ENCODE peak calls at places on chromosomes 2 and 18, in six cellular contexts. One of them, this sample, is unnamed.

GRCh38 chr2:76212305-76212985 is 501.7 kb upstream of the GCFC2 start:
- DNase-seq in IMR-90: no peak
- DNase-seq in mesendoderm: no peak
- DNase-seq in neuronal stem cell: no peak
- DNase-seq in H1: no peak
- DNase-seq in mesenchymal stem cell: no peak
- DNase-seq in this sample: no peak

GRCh38 chr2:18311413-18311812 is 249.0 kb downstream of the RDH14 start:
- DNase-seq in IMR-90: peak
- DNase-seq in mesendoderm: no peak
- DNase-seq in neuronal stem cell: no peak
- DNase-seq in H1: no peak
- DNase-seq in mesenchymal stem cell: peak
- DNase-seq in this sample: no peak

GRCh38 chr2:134371041-134371440 is 117.2 kb downstream of the MGAT5 start:
- DNase-seq in IMR-90: no peak
- DNase-seq in mesendoderm: no peak
- DNase-seq in neuronal stem cell: no peak
- DNase-seq in H1: no peak
- DNase-seq in mesenchymal stem cell: no peak
- DNase-seq in this sample: no peak

GRCh38 chr2:176669398-176670174 is 400.3 kb downstream of the MTX2 start:
- DNase-seq in IMR-90: no peak
- DNase-seq in mesendoderm: no peak
- DNase-seq in neuronal stem cell: no peak
- DNase-seq in H1: no peak
- DNase-seq in mesenchymal stem cell: no peak
- DNase-seq in this sample: no peak

GRCh38 chr2:29638641-29639040 is 282.7 kb downstream of the ALK start:
- DNase-seq in IMR-90: no peak
- DNase-seq in mesendoderm: no peak
- DNase-seq in neuronal stem cell: no peak
- DNase-seq in H1: no peak
- DNase-seq in mesenchymal stem cell: no peak
- DNase-seq in this sample: no peak

GRCh38 chr2:216426938-216427337 is 14.7 kb downstream of the SMARCAL1 start:
- DNase-seq in IMR-90: peak
- DNase-seq in mesendoderm: peak
- DNase-seq in neuronal stem cell: no peak
- DNase-seq in H1: no peak
- DNase-seq in mesenchymal stem cell: peak
- DNase-seq in this sample: no peak

GRCh38 chr2:30235859-30236535 is 4.7 kb downstream of the LBH start:
- DNase-seq in IMR-90: no peak
- DNase-seq in mesendoderm: no peak
- DNase-seq in neuronal stem cell: no peak
- DNase-seq in H1: no peak
- DNase-seq in mesenchymal stem cell: no peak
- DNase-seq in this sample: peak

GRCh38 chr18:741931-742512 is 29.6 kb upstream of the ENOSF1 start:
- DNase-seq in IMR-90: peak
- DNase-seq in mesendoderm: peak
- DNase-seq in neuronal stem cell: no peak
- DNase-seq in H1: no peak
- DNase-seq in mesenchymal stem cell: peak
- DNase-seq in this sample: no peak

GRCh38 chr2:43609304-43609883 is 13.6 kb upstream of the THADA start:
- DNase-seq in IMR-90: peak
- DNase-seq in mesendoderm: peak
- DNase-seq in neuronal stem cell: peak
- DNase-seq in H1: no peak
- DNase-seq in mesenchymal stem cell: peak
- DNase-seq in this sample: peak

GRCh38 chr2:43890855-43891254 is 52.1 kb downstream of the ABCG8 start:
- DNase-seq in IMR-90: peak
- DNase-seq in mesendoderm: no peak
- DNase-seq in neuronal stem cell: no peak
- DNase-seq in H1: no peak
- DNase-seq in mesenchymal stem cell: peak
- DNase-seq in this sample: no peak

GRCh38 chr2:65214361-65214760 is 13.3 kb upstream of the ACTR2 start:
- DNase-seq in IMR-90: no peak
- DNase-seq in mesendoderm: no peak
- DNase-seq in neuronal stem cell: no peak
- DNase-seq in H1: no peak
- DNase-seq in mesenchymal stem cell: no peak
- DNase-seq in this sample: no peak

GRCh38 chr18:72613589-72613988 is 69.4 kb upstream of the CBLN2 start:
- DNase-seq in IMR-90: no peak
- DNase-seq in mesendoderm: no peak
- DNase-seq in neuronal stem cell: no peak
- DNase-seq in H1: no peak
- DNase-seq in mesenchymal stem cell: no peak
- DNase-seq in this sample: no peak

GRCh38 chr2:222976521-222977076 is 75.4 kb upstream of the KCNE4 start:
- DNase-seq in IMR-90: no peak
- DNase-seq in mesendoderm: no peak
- DNase-seq in neuronal stem cell: no peak
- DNase-seq in H1: no peak
- DNase-seq in mesenchymal stem cell: no peak
- DNase-seq in this sample: no peak

GRCh38 chr2:241081643-241082337 is 20.3 kb downstream of the MTERF4 start:
- DNase-seq in IMR-90: no peak
- DNase-seq in mesendoderm: no peak
- DNase-seq in neuronal stem cell: no peak
- DNase-seq in H1: no peak
- DNase-seq in mesenchymal stem cell: no peak
- DNase-seq in this sample: no peak

GRCh38 chr18:63775166-63775730 is at the start of gene SERPINB7:
- DNase-seq in IMR-90: peak
- DNase-seq in mesendoderm: no peak
- DNase-seq in neuronal stem cell: no peak
- DNase-seq in H1: no peak
- DNase-seq in mesenchymal stem cell: peak
- DNase-seq in this sample: no peak

GRCh38 chr2:184187421-184187971 is 410.8 kb upstream of the ZNF804A start:
- DNase-seq in IMR-90: no peak
- DNase-seq in mesendoderm: no peak
- DNase-seq in neuronal stem cell: no peak
- DNase-seq in H1: no peak
- DNase-seq in mesenchymal stem cell: no peak
- DNase-seq in this sample: no peak

GRCh38 chr2:202152104-202152771 is 79.2 kb downstream of the KIAA2012 start:
- DNase-seq in IMR-90: peak
- DNase-seq in mesendoderm: no peak
- DNase-seq in neuronal stem cell: no peak
- DNase-seq in H1: no peak
- DNase-seq in mesenchymal stem cell: no peak
- DNase-seq in this sample: no peak

GRCh38 chr2:36322108-36322507 is 33.5 kb upstream of the CRIM1 start:
- DNase-seq in IMR-90: peak
- DNase-seq in mesendoderm: peak
- DNase-seq in neuronal stem cell: no peak
- DNase-seq in H1: no peak
- DNase-seq in mesenchymal stem cell: peak
- DNase-seq in this sample: peak

GRCh38 chr2:224382973-224383555 is 18.8 kb downstream of the FAM124B start:
- DNase-seq in IMR-90: no peak
- DNase-seq in mesendoderm: no peak
- DNase-seq in neuronal stem cell: no peak
- DNase-seq in H1: no peak
- DNase-seq in mesenchymal stem cell: no peak
- DNase-seq in this sample: no peak

GRCh38 chr18:73691118-73691517 is 456.5 kb downstream of the FBXO15 start:
- DNase-seq in IMR-90: peak
- DNase-seq in mesendoderm: peak
- DNase-seq in neuronal stem cell: no peak
- DNase-seq in H1: no peak
- DNase-seq in mesenchymal stem cell: peak
- DNase-seq in this sample: no peak

GRCh38 chr2:9771481-9772017 is 71.7 kb upstream of the TAF1B start:
- DNase-seq in IMR-90: peak
- DNase-seq in mesendoderm: no peak
- DNase-seq in neuronal stem cell: no peak
- DNase-seq in H1: no peak
- DNase-seq in mesenchymal stem cell: peak
- DNase-seq in this sample: no peak

GRCh38 chr2:89833116-89833779 is 1141.8 kb downstream of the RPIA start:
- DNase-seq in IMR-90: peak
- DNase-seq in mesendoderm: peak
- DNase-seq in neuronal stem cell: no peak
- DNase-seq in H1: no peak
- DNase-seq in mesenchymal stem cell: peak
- DNase-seq in this sample: no peak

GRCh38 chr2:101114268-101114783 is 36.9 kb downstream of the TBC1D8 start:
- DNase-seq in IMR-90: no peak
- DNase-seq in mesendoderm: no peak
- DNase-seq in neuronal stem cell: no peak
- DNase-seq in H1: no peak
- DNase-seq in mesenchymal stem cell: no peak
- DNase-seq in this sample: no peak

GRCh38 chr2:101113441-101114267 is 37.5 kb downstream of the TBC1D8 start:
- DNase-seq in IMR-90: peak
- DNase-seq in mesendoderm: peak
- DNase-seq in neuronal stem cell: no peak
- DNase-seq in H1: peak
- DNase-seq in mesenchymal stem cell: peak
- DNase-seq in this sample: peak

GRCh38 chr2:101111262-101111838 is 39.8 kb downstream of the TBC1D8 start:
- DNase-seq in IMR-90: no peak
- DNase-seq in mesendoderm: no peak
- DNase-seq in neuronal stem cell: no peak
- DNase-seq in H1: no peak
- DNase-seq in mesenchymal stem cell: no peak
- DNase-seq in this sample: no peak

GRCh38 chr2:101111917-101112771 is 39.0 kb downstream of the TBC1D8 start:
- DNase-seq in IMR-90: peak
- DNase-seq in mesendoderm: no peak
- DNase-seq in neuronal stem cell: no peak
- DNase-seq in H1: no peak
- DNase-seq in mesenchymal stem cell: peak
- DNase-seq in this sample: no peak

GRCh38 chr2:101112772-101113157 is 38.4 kb downstream of the TBC1D8 start:
- DNase-seq in IMR-90: no peak
- DNase-seq in mesendoderm: no peak
- DNase-seq in neuronal stem cell: no peak
- DNase-seq in H1: no peak
- DNase-seq in mesenchymal stem cell: no peak
- DNase-seq in this sample: no peak
- H2BK5ac ChIP-seq in IMR-90: no peak
- H2BK5ac ChIP-seq in mesendoderm: no peak
- H2BK5ac ChIP-seq in neuronal stem cell: no peak
- H2BK5ac ChIP-seq in H1: peak
- H2BK5ac ChIP-seq in mesenchymal stem cell: no peak
- H2BK5ac ChIP-seq in this sample: no peak

DNA sequence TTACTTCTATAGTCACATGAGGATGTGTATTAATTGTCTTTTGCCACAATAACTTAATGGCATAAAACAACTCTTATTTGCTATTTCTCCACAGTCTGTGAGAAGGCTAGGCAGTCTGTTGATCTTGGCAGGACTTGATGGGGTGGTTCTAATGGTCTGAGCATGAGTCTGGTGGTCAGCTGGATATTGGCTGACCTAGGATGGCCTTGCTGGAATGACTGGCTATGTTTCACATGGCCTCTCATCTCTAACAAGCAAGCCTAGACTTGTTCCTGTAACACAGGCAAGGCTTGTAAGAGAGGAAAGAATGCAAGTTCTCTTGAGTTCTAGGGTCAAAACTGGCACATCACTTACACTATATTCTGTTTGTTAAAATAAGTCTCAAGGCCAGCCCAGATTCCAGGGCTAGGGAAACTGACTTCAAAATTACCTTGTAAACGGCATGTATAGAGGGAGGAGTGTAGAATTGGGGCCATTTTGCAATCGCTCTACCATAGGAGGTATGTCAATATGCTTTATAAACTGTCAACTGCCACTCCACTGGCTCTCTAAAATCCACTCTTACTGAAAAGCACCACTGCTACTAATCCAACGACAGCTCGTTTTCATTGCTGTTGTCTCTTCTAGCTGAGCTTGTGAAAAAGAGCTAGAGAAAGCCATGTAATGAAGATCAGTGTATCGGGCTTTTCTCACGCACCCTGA is 325.0 kb upstream of the PKDCC start:
- DNase-seq in IMR-90: peak
- DNase-seq in mesendoderm: no peak
- DNase-seq in neuronal stem cell: no peak
- DNase-seq in H1: no peak
- DNase-seq in mesenchymal stem cell: no peak
- DNase-seq in this sample: no peak
- H2BK120ac ChIP-seq in IMR-90: no peak
- H2BK120ac ChIP-seq in mesendoderm: peak
- H2BK120ac ChIP-seq in neuronal stem cell: no peak
- H2BK120ac ChIP-seq in H1: no peak
- H2BK120ac ChIP-seq in mesenchymal stem cell: no peak
- H2BK120ac ChIP-seq in this sample: no peak

DNA sequence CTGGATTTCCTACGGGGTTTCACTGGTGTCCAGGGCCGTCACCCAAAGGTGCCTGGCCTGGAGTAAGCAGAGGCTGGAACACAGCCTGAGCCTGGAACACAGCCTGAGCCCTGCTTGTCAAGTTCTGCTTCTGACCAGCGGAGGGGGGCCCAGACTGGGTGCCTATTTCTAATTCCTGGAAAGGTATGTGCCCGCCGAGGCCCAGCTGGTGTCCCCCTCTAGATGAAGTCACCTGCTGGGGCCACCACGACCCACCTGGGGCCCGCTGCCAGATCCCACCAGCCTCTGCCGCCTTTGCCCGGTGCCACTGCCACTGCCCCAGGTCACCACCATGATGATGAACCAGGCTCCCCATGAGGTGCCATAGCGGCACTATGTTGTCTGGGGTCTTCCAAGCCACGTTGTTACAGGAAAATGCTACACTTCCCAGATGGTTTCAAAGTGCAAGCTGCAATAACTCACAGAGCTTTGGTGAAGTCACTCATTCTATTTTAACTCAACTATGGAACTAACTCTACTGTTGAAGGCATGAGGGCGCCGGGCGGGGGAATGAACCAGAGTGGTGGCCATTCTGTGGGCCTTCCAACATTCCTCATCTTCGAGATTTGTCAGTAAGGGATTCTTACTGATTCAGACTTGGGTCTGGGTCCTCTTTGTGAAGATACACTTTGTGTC is 40.9 kb upstream of the LAPTM4A start:
- DNase-seq in IMR-90: no peak
- DNase-seq in mesendoderm: no peak
- DNase-seq in neuronal stem cell: no peak
- DNase-seq in H1: no peak
- DNase-seq in mesenchymal stem cell: no peak
- DNase-seq in this sample: no peak
- H2BK5ac ChIP-seq in IMR-90: peak
- H2BK5ac ChIP-seq in mesendoderm: no peak
- H2BK5ac ChIP-seq in neuronal stem cell: no peak
- H2BK5ac ChIP-seq in H1: no peak
- H2BK5ac ChIP-seq in mesenchymal stem cell: peak
- H2BK5ac ChIP-seq in this sample: no peak

DNA sequence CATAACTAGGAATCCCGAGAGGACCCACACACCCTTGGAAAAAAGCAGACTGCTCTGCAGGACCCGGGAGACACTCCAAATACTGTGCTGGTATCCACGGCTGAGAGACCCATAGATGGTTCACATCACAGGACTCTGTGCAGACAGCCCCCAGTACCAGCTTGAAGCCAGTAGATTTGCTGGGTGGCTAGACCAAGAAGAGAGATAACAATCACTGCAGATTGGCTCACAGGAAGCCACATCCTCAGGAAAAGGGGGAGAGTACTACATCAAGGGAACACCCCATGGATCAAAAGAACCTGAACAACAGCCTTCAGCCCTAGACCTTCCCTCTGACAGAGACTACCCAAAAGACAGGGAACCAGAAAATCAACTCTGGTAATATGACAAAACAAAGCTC is 223.8 kb upstream of the LRATD1 start:
- DNase-seq in IMR-90: no peak
- DNase-seq in mesendoderm: no peak
- DNase-seq in neuronal stem cell: no peak
- DNase-seq in H1: no peak
- DNase-seq in mesenchymal stem cell: no peak
- DNase-seq in this sample: no peak
- H2BK120ac ChIP-seq in IMR-90: no peak
- H2BK120ac ChIP-seq in mesendoderm: no peak
- H2BK120ac ChIP-seq in neuronal stem cell: no peak
- H2BK120ac ChIP-seq in H1: no peak
- H2BK120ac ChIP-seq in mesenchymal stem cell: no peak
- H2BK120ac ChIP-seq in this sample: no peak

This sample was measured in H9.